ENCODE peak calls at places on chromosomes 13 and 19, in six cellular contexts. X is GM12892, Y is SK-N-SH, K is K562, D is HepG2, V is H1. F is an unnamed sample.
A peak's percentile ranks its signal among the peaks of the same experiment; 100 is the strongest.

GRCh38 chr19:10858204-10858828 is 10.1 kb downstream of the C19orf38 start:
- DNase-seq in D (no peak), V (peak; percentile 78), X (no peak), K (peak; percentile 73), Y (peak; percentile 69), F (no peak)

GRCh38 chr13:73676550-73677040 is 457.6 kb downstream of the KLF12 start:
- DNase-seq in X (no peak), Y (no peak), D (no peak), V (no peak), K (no peak), F (no peak)

GRCh38 chr19:13956365-13956744 is 4.0 kb downstream of the DCAF15 start:
- DNase-seq in V (no peak), D (no peak), K (no peak), Y (no peak), X (no peak), F (no peak)

GRCh38 chr13:50387124-50387581 is 371.9 kb downstream of the KCNRG start:
- DNase-seq in V (peak; percentile 54), D (peak; percentile 25), X (no peak), K (peak; percentile 25), Y (peak; percentile 37), F (no peak)

GRCh38 chr19:48868196-48868886 is at the start of gene PLEKHA4:
- DNase-seq in V (peak; percentile 58), D (no peak), X (no peak), K (peak; percentile 61), Y (peak; percentile 63), F (no peak)

GRCh38 chr19:45798995-45799517 is 6.4 kb upstream of the DMWD start:
- DNase-seq in K (peak; percentile 80), V (peak; percentile 83), X (peak; percentile 76), D (peak; percentile 31), Y (peak; percentile 91), F (peak; percentile 23)

GRCh38 chr13:94009696-94010095 is 469.8 kb downstream of the DCT start:
- DNase-seq in K (no peak), V (no peak), Y (no peak), X (no peak), D (no peak), F (no peak)

GRCh38 chr13:97945792-97946419 is 7.6 kb upstream of the IPO5 start:
- DNase-seq in V (no peak), Y (no peak), K (no peak), D (no peak), X (no peak), F (no peak)

GRCh38 chr19:43777163-43777700 is 3.5 kb downstream of the KCNN4 start:
- DNase-seq in V (no peak), Y (peak; percentile 69), D (no peak), K (no peak), X (no peak), F (no peak)

GRCh38 chr13:49410006-49410405 is 33.9 kb downstream of the CAB39L start:
- DNase-seq in D (no peak), Y (no peak), K (no peak), X (no peak), V (no peak), F (no peak)

GRCh38 chr13:70253834-70254233 is 145.6 kb upstream of the KLHL1 start:
- DNase-seq in Y (no peak), K (no peak), D (peak; percentile 9), X (no peak), V (no peak), F (no peak)

GRCh38 chr19:46784262-46785053 is 3.9 kb downstream of the SLC1A5 start:
- DNase-seq in K (peak; percentile 67), D (peak; percentile 80), X (peak; percentile 82), V (peak; percentile 69), Y (peak; percentile 64), F (peak; percentile 62)

GRCh38 chr13:26964278-26965057 is 203.9 kb upstream of the GPR12 start:
- DNase-seq in D (no peak), V (no peak), K (no peak), X (no peak), Y (no peak), F (no peak)

GRCh38 chr19:48333467-48334384 is 8.4 kb downstream of the EMP3 start:
- DNase-seq in K (peak; percentile 93), X (peak; percentile 94), V (peak; percentile 90), Y (peak; percentile 84), D (no peak), F (peak; percentile 82)

GRCh38 chr19:49231389-49231788 is 73.8 kb downstream of the TRPM4 start:
- DNase-seq in V (no peak), K (no peak), Y (no peak), X (peak; percentile 42), D (no peak), F (peak; percentile 41)

GRCh38 chr19:7254590-7254989 is 39.6 kb downstream of the INSR start:
- DNase-seq in X (no peak), V (no peak), Y (no peak), K (no peak), D (no peak), F (no peak)

GRCh38 chr13:43363156-43363918 is 340.0 kb downstream of the DNAJC15 start:
- DNase-seq in K (no peak), D (no peak), V (no peak), Y (no peak), X (no peak), F (no peak)

GRCh38 chr19:3123088-3123721 is 12.6 kb upstream of the GNA15 start:
- DNase-seq in X (no peak), V (no peak), K (no peak), Y (no peak), D (no peak), F (no peak)

GRCh38 chr13:28493740-28494536 is 990 bp downstream of the FLT1 start:
- DNase-seq in D (no peak), K (no peak), X (peak; percentile 18), Y (peak; percentile 28), V (peak; percentile 72), F (no peak)

GRCh38 chr19:6467384-6467783 is 3.3 kb downstream of the CRB3 start:
- DNase-seq in Y (no peak), D (no peak), K (no peak), X (no peak), V (no peak), F (no peak)

GRCh38 chr13:110216403-110217041 is 90.4 kb downstream of the COL4A1 start:
- DNase-seq in V (no peak), D (no peak), X (no peak), Y (no peak), K (no peak), F (no peak)

DNA sequence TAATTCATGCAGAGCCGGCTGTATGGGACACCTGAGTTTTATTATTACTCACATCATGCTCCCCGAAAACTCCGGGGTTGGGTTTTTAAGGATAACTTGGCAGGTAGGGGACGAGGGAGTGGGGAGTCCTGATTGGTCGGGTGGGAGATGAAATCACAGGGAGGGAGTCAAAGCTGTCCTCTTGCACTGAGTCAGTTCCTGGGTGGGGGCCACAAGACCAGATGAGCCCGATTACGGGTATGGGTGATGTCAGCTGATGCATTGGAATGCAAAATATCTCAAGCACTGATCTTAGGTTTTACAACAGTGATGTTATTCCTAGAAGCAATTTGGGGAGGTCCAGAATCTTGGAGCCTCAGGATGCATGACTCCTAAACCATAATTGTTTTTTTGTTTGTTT is 18.6 kb upstream of the COG3 start:
- DNase-seq in X (no peak), Y (no peak), D (no peak), V (no peak), K (no peak), F (no peak)
- TF ChIP-seq TAF1 in X (no peak), Y (no peak), D (no peak), V (no peak), K (no peak), F (no peak)

DNA sequence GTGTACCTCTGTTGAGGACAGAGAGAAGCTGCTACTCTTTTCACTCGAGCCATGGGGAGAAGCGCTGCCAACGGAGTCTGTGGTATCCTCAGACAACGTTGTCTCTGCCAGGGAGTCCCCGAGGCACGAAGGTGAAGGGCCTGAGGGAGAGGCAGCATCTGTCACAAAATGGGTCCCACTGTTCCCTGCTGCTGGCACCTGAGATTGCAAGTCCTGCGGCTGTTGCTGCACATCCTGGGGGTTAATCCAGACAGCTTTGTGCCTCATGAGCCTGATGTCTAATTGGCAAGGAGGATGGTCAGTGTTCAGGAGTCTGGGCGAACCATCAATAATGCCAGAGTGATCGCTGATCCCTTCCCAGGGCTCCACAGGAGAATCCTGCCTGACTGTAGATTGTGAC is 15.0 kb downstream of the RUBCNL start:
- DNase-seq in X (no peak), Y (no peak), V (no peak), D (no peak), K (no peak), F (no peak)
- TF ChIP-seq TAF1 in X (no peak), Y (no peak), V (no peak), D (no peak), K (no peak), F (no peak)

DNA sequence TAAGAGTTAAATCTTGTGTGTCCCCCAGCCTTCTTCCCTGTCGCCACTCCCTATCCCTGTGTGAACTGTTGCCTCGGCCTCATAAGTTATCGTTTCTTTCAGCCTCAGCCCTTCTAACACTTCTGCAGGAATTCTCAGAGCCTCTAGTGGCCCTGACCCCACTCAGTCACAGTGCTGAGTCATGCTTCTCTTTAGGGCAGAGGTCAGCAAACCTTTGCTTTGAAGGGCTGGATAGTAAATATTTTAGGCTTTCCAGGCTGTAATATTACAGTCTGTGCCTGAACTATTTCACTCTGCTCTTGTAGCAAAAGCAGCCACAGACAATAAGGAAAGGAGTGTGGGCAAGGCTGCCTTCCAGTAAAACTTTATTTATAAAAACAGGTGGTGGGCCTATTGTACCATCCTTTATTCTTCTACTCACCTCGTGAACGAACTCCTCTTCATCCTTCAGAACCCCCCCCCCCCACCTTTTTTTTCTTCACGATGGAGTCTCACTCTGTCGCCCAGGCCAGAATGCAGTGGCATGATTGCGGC is 22.1 kb downstream of the MYO9B start:
- DNase-seq in X (no peak), V (no peak), Y (no peak), D (peak; percentile 86), K (peak; percentile 63), F (no peak)
- TF ChIP-seq TAF1 in X (no peak), V (no peak), Y (no peak), D (no peak), K (no peak), F (no peak)

GRCh38 chr19:39587496-39587895 is 14.8 kb upstream of the LGALS13 start:
- DNase-seq in Y (no peak), D (no peak), K (no peak), X (no peak), V (no peak), F (no peak)

GRCh38 chr19:39588066-39588465 is 14.3 kb upstream of the LGALS13 start:
- DNase-seq in K (no peak), D (no peak), Y (no peak), V (no peak), X (no peak), F (no peak)

GRCh38 chr19:39592381-39592780 is 9.9 kb upstream of the LGALS13 start:
- DNase-seq in V (no peak), K (no peak), D (no peak), X (no peak), Y (no peak), F (no peak)

GRCh38 chr19:39595950-39596349 is 6.4 kb upstream of the LGALS13 start:
- DNase-seq in K (no peak), V (no peak), D (no peak), X (no peak), Y (no peak), F (no peak)

DNA sequence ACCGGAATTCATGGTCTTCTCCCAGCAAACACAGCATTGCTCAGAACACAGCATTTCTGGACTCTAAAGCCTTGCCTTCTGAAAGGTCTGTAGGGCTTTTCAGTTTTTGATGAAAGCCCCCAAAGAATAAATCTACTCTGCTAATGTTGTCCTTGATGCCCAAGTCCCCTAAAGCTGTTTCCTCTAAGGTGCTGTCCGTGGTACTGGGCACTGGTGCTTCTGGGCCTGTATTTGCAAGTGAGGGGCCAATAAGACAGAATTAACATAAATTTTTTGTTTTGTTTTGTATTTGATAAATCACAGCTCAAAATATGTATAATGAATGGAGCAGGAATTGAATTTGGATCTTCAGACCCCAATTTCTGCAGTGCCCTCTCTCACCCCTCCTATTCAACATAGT is 12.1 kb upstream of the LGALS13 start:
- DNase-seq in Y (no peak), K (no peak), D (no peak), V (peak; percentile 53), X (no peak), F (no peak)
- TF ChIP-seq TAF1 in Y (no peak), K (no peak), D (no peak), V (no peak), X (no peak), F (no peak)